ENCODE peak calls at places on chromosomes 1 and 21, in eight cellular contexts. One of them, this sample, is unnamed.

GRCh38 chr1:212461916-212462660 is 29.4 kb downstream of the NENF start:
- DNase-seq in HCT116: no peak
- DNase-seq in WTC11: no peak
- DNase-seq in cardiac muscle cell: no peak
- DNase-seq in pancreas: no peak
- DNase-seq in mammary epithelial cell: no peak
- DNase-seq in CD4-positive, alpha-beta T cell: no peak
- DNase-seq in BJ: no peak
- DNase-seq in this sample: no peak

GRCh38 chr1:183079697-183080096 is 56.5 kb downstream of the LAMC1 start:
- DNase-seq in pancreas: no peak
- DNase-seq in mammary epithelial cell: no peak
- DNase-seq in WTC11: no peak
- DNase-seq in CD4-positive, alpha-beta T cell: no peak
- DNase-seq in HCT116: no peak
- DNase-seq in BJ: no peak
- DNase-seq in cardiac muscle cell: no peak
- DNase-seq in this sample: no peak

GRCh38 chr1:205261946-205262668 is 34.4 kb downstream of the TMCC2 start:
- DNase-seq in cardiac muscle cell: peak
- DNase-seq in BJ: no peak
- DNase-seq in mammary epithelial cell: no peak
- DNase-seq in WTC11: no peak
- DNase-seq in CD4-positive, alpha-beta T cell: no peak
- DNase-seq in pancreas: no peak
- DNase-seq in HCT116: no peak
- DNase-seq in this sample: no peak

GRCh38 chr1:205534444-205534985 is 30.0 kb downstream of the CDK18 start:
- DNase-seq in BJ: no peak
- DNase-seq in pancreas: no peak
- DNase-seq in WTC11: no peak
- DNase-seq in cardiac muscle cell: no peak
- DNase-seq in HCT116: no peak
- DNase-seq in mammary epithelial cell: no peak
- DNase-seq in CD4-positive, alpha-beta T cell: no peak
- DNase-seq in this sample: no peak

GRCh38 chr1:21783679-21784603 is 992 bp upstream of the USP48 start:
- DNase-seq in mammary epithelial cell: no peak
- DNase-seq in cardiac muscle cell: peak
- DNase-seq in HCT116: no peak
- DNase-seq in pancreas: peak
- DNase-seq in WTC11: peak
- DNase-seq in CD4-positive, alpha-beta T cell: no peak
- DNase-seq in BJ: no peak
- DNase-seq in this sample: no peak

GRCh38 chr1:166032901-166033371 is 133.9 kb downstream of the FAM78B start:
- DNase-seq in BJ: no peak
- DNase-seq in pancreas: peak
- DNase-seq in CD4-positive, alpha-beta T cell: no peak
- DNase-seq in cardiac muscle cell: no peak
- DNase-seq in WTC11: no peak
- DNase-seq in HCT116: no peak
- DNase-seq in mammary epithelial cell: no peak
- DNase-seq in this sample: no peak

GRCh38 chr1:19863804-19864203 is 18.4 kb upstream of the OTUD3 start:
- DNase-seq in mammary epithelial cell: peak
- DNase-seq in WTC11: no peak
- DNase-seq in BJ: peak
- DNase-seq in pancreas: no peak
- DNase-seq in CD4-positive, alpha-beta T cell: no peak
- DNase-seq in cardiac muscle cell: peak
- DNase-seq in HCT116: no peak
- DNase-seq in this sample: no peak

GRCh38 chr1:109718495-109718894 is 6.4 kb downstream of the GSTM5 start:
- DNase-seq in cardiac muscle cell: no peak
- DNase-seq in CD4-positive, alpha-beta T cell: no peak
- DNase-seq in WTC11: no peak
- DNase-seq in HCT116: peak
- DNase-seq in pancreas: no peak
- DNase-seq in mammary epithelial cell: peak
- DNase-seq in BJ: no peak
- DNase-seq in this sample: no peak

GRCh38 chr1:234628099-234628498 is 18.1 kb upstream of the IRF2BP2 start:
- DNase-seq in pancreas: no peak
- DNase-seq in WTC11: no peak
- DNase-seq in mammary epithelial cell: peak
- DNase-seq in CD4-positive, alpha-beta T cell: no peak
- DNase-seq in BJ: no peak
- DNase-seq in cardiac muscle cell: peak
- DNase-seq in HCT116: no peak
- DNase-seq in this sample: no peak

GRCh38 chr1:22582670-22583635 is 19.7 kb downstream of the EPHA8 start:
- DNase-seq in cardiac muscle cell: no peak
- DNase-seq in mammary epithelial cell: no peak
- DNase-seq in HCT116: no peak
- DNase-seq in pancreas: no peak
- DNase-seq in WTC11: no peak
- DNase-seq in BJ: no peak
- DNase-seq in CD4-positive, alpha-beta T cell: no peak
- DNase-seq in this sample: no peak

GRCh38 chr1:212037900-212038299 is 2.4 kb downstream of the DTL start:
- DNase-seq in CD4-positive, alpha-beta T cell: no peak
- DNase-seq in BJ: no peak
- DNase-seq in WTC11: no peak
- DNase-seq in mammary epithelial cell: peak
- DNase-seq in pancreas: no peak
- DNase-seq in cardiac muscle cell: no peak
- DNase-seq in HCT116: no peak
- DNase-seq in this sample: no peak

GRCh38 chr1:153922076-153922837 is 515 bp downstream of the GATAD2B start:
- DNase-seq in mammary epithelial cell: peak
- DNase-seq in CD4-positive, alpha-beta T cell: peak
- DNase-seq in BJ: no peak
- DNase-seq in WTC11: peak
- DNase-seq in pancreas: peak
- DNase-seq in HCT116: no peak
- DNase-seq in cardiac muscle cell: no peak
- DNase-seq in this sample: no peak

GRCh38 chr1:154626456-154627246 is 18.7 kb upstream of the ADAR start:
- DNase-seq in pancreas: no peak
- DNase-seq in CD4-positive, alpha-beta T cell: no peak
- DNase-seq in HCT116: no peak
- DNase-seq in mammary epithelial cell: no peak
- DNase-seq in BJ: no peak
- DNase-seq in WTC11: no peak
- DNase-seq in cardiac muscle cell: no peak
- DNase-seq in this sample: no peak

GRCh38 chr1:119453021-119453420 is 38.1 kb downstream of the HSD3B2 start:
- DNase-seq in CD4-positive, alpha-beta T cell: no peak
- DNase-seq in HCT116: no peak
- DNase-seq in pancreas: no peak
- DNase-seq in mammary epithelial cell: peak
- DNase-seq in cardiac muscle cell: peak
- DNase-seq in WTC11: no peak
- DNase-seq in BJ: peak
- DNase-seq in this sample: no peak

GRCh38 chr1:228314658-228315483 is 91.8 kb downstream of the TRIM11 start:
- DNase-seq in WTC11: no peak
- DNase-seq in pancreas: no peak
- DNase-seq in CD4-positive, alpha-beta T cell: no peak
- DNase-seq in BJ: no peak
- DNase-seq in HCT116: no peak
- DNase-seq in cardiac muscle cell: no peak
- DNase-seq in mammary epithelial cell: no peak
- DNase-seq in this sample: no peak

GRCh38 chr1:175976865-175977642 is 230.0 kb downstream of the COP1 start:
- DNase-seq in cardiac muscle cell: peak
- DNase-seq in HCT116: no peak
- DNase-seq in pancreas: no peak
- DNase-seq in WTC11: no peak
- DNase-seq in CD4-positive, alpha-beta T cell: no peak
- DNase-seq in mammary epithelial cell: no peak
- DNase-seq in BJ: no peak
- DNase-seq in this sample: no peak

GRCh38 chr1:218341325-218341724 is 3.8 kb upstream of the TGFB2 start:
- DNase-seq in CD4-positive, alpha-beta T cell: no peak
- DNase-seq in cardiac muscle cell: no peak
- DNase-seq in BJ: no peak
- DNase-seq in mammary epithelial cell: no peak
- DNase-seq in pancreas: no peak
- DNase-seq in HCT116: no peak
- DNase-seq in WTC11: no peak
- DNase-seq in this sample: no peak

GRCh38 chr1:206839006-206839560 is 26.3 kb upstream of the IL20 start:
- DNase-seq in HCT116: no peak
- DNase-seq in pancreas: no peak
- DNase-seq in mammary epithelial cell: no peak
- DNase-seq in BJ: no peak
- DNase-seq in WTC11: no peak
- DNase-seq in CD4-positive, alpha-beta T cell: no peak
- DNase-seq in cardiac muscle cell: no peak
- DNase-seq in this sample: no peak

GRCh38 chr21:38924954-38925353 is 119.2 kb downstream of the ETS2 start:
- DNase-seq in mammary epithelial cell: no peak
- DNase-seq in cardiac muscle cell: no peak
- DNase-seq in HCT116: no peak
- DNase-seq in WTC11: no peak
- DNase-seq in BJ: no peak
- DNase-seq in pancreas: no peak
- DNase-seq in CD4-positive, alpha-beta T cell: no peak
- DNase-seq in this sample: no peak

GRCh38 chr21:42080788-42081083 is 9.6 kb downstream of the UMODL1 start:
- DNase-seq in pancreas: no peak
- DNase-seq in HCT116: no peak
- DNase-seq in WTC11: no peak
- DNase-seq in cardiac muscle cell: peak
- DNase-seq in CD4-positive, alpha-beta T cell: no peak
- DNase-seq in BJ: peak
- DNase-seq in mammary epithelial cell: peak
- DNase-seq in this sample: no peak

GRCh38 chr1:30191154-30191702 is 532.2 kb downstream of the MATN1 start:
- DNase-seq in CD4-positive, alpha-beta T cell: no peak
- DNase-seq in HCT116: peak
- DNase-seq in cardiac muscle cell: peak
- DNase-seq in mammary epithelial cell: no peak
- DNase-seq in WTC11: no peak
- DNase-seq in BJ: peak
- DNase-seq in pancreas: no peak
- DNase-seq in this sample: no peak

GRCh38 chr1:161382214-161383019 is 14.7 kb upstream of the CFAP126 start:
- DNase-seq in CD4-positive, alpha-beta T cell: no peak
- DNase-seq in cardiac muscle cell: peak
- DNase-seq in pancreas: no peak
- DNase-seq in BJ: peak
- DNase-seq in HCT116: peak
- DNase-seq in mammary epithelial cell: peak
- DNase-seq in WTC11: no peak
- DNase-seq in this sample: no peak

GRCh38 chr1:81967957-81968356 is 167.2 kb downstream of the ADGRL2 start:
- DNase-seq in CD4-positive, alpha-beta T cell: no peak
- DNase-seq in mammary epithelial cell: no peak
- DNase-seq in HCT116: no peak
- DNase-seq in cardiac muscle cell: no peak
- DNase-seq in BJ: no peak
- DNase-seq in WTC11: no peak
- DNase-seq in pancreas: no peak
- DNase-seq in this sample: no peak

GRCh38 chr1:201366696-201367095 is 10.8 kb downstream of the TNNT2 start:
- DNase-seq in mammary epithelial cell: no peak
- DNase-seq in BJ: no peak
- DNase-seq in WTC11: no peak
- DNase-seq in pancreas: no peak
- DNase-seq in cardiac muscle cell: no peak
- DNase-seq in HCT116: no peak
- DNase-seq in CD4-positive, alpha-beta T cell: no peak
- DNase-seq in this sample: no peak
- TF ChIP-seq CTCF in mammary epithelial cell: no peak
- TF ChIP-seq CTCF in BJ: no peak
- TF ChIP-seq CTCF in WTC11: no peak
- TF ChIP-seq CTCF in pancreas: no peak
- TF ChIP-seq CTCF in cardiac muscle cell: no peak
- TF ChIP-seq CTCF in HCT116: no peak
- TF ChIP-seq CTCF in CD4-positive, alpha-beta T cell: no peak
- TF ChIP-seq CTCF in this sample: no peak

DNA sequence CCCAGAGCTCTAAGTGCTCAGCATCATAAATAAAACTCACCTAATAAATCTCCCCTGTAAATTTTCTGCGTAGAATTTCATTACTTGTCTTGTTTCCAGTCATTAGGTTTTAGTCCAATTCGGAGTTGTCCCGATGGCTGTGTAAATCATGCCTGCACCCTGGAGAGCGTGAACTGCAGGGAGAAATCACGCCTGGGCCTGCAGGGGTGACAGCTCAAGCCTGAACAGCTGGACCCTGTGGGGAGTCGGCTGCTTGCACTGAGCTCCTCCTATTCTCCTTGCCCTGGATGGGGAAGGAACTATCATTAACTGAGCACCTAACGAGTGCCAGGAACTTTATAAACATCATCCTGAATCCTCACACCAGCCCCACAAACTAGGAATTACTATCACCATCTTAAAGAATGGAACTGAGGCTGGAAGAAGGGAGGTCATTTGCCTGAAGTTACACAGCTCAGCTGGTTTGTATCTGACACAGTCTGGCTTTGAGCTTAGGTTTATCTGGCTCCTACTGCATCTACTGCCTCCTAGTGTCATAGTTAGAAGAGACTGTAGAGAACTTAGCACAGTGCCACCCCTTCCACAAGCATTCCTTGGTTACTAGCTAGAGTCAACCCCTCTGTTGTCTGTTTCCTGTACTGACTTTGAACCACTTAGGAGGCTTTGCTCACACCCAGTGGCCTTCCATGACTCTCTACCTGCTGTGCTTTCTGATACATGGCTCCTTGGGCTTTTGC is 25.1 kb upstream of the POU3F1 start:
- DNase-seq in mammary epithelial cell: peak
- DNase-seq in cardiac muscle cell: peak
- DNase-seq in BJ: no peak
- DNase-seq in HCT116: no peak
- DNase-seq in CD4-positive, alpha-beta T cell: no peak
- DNase-seq in WTC11: no peak
- DNase-seq in pancreas: no peak
- DNase-seq in this sample: no peak
- TF ChIP-seq CTCF in mammary epithelial cell: peak
- TF ChIP-seq CTCF in cardiac muscle cell: peak
- TF ChIP-seq CTCF in BJ: peak
- TF ChIP-seq CTCF in HCT116: peak
- TF ChIP-seq CTCF in CD4-positive, alpha-beta T cell: no peak
- TF ChIP-seq CTCF in WTC11: no peak
- TF ChIP-seq CTCF in pancreas: no peak
- TF ChIP-seq CTCF in this sample: peak

GRCh38 chr1:112925015-112925414 is 31.0 kb downstream of the SLC16A1 start:
- DNase-seq in cardiac muscle cell: no peak
- DNase-seq in HCT116: no peak
- DNase-seq in CD4-positive, alpha-beta T cell: no peak
- DNase-seq in WTC11: no peak
- DNase-seq in mammary epithelial cell: no peak
- DNase-seq in BJ: no peak
- DNase-seq in pancreas: no peak
- DNase-seq in this sample: no peak
- TF ChIP-seq CTCF in cardiac muscle cell: peak
- TF ChIP-seq CTCF in HCT116: no peak
- TF ChIP-seq CTCF in CD4-positive, alpha-beta T cell: no peak
- TF ChIP-seq CTCF in WTC11: no peak
- TF ChIP-seq CTCF in mammary epithelial cell: no peak
- TF ChIP-seq CTCF in BJ: peak
- TF ChIP-seq CTCF in pancreas: no peak
- TF ChIP-seq CTCF in this sample: peak

GRCh38 chr1:230632273-230632873 is 9.9 kb upstream of the COG2 start:
- DNase-seq in cardiac muscle cell: peak
- DNase-seq in BJ: no peak
- DNase-seq in pancreas: no peak
- DNase-seq in CD4-positive, alpha-beta T cell: no peak
- DNase-seq in WTC11: no peak
- DNase-seq in mammary epithelial cell: peak
- DNase-seq in HCT116: peak
- DNase-seq in this sample: peak
- TF ChIP-seq CTCF in cardiac muscle cell: peak
- TF ChIP-seq CTCF in BJ: peak
- TF ChIP-seq CTCF in pancreas: peak
- TF ChIP-seq CTCF in CD4-positive, alpha-beta T cell: no peak
- TF ChIP-seq CTCF in WTC11: peak
- TF ChIP-seq CTCF in mammary epithelial cell: peak
- TF ChIP-seq CTCF in HCT116: peak
- TF ChIP-seq CTCF in this sample: peak